ENCODE peak calls at places on chromosomes 11 and 22, in six cellular contexts. B, U, I, L, C and E are unnamed samples.

GRCh38 chr11:6251120-6251733 is 8.4 kb upstream of the CCKBR start:
- DNase-seq in B (no peak), U (peak; percentile 82), I (peak; percentile 67), L (peak; percentile 90), C (peak; percentile 81), E (peak; percentile 52)

GRCh38 chr22:23248583-23248982 is 68.3 kb downstream of the BCR start:
- DNase-seq in B (no peak), U (no peak), I (no peak), L (peak; percentile 58), C (no peak), E (no peak)

GRCh38 chr11:127492025-127492424 is 491.5 kb upstream of the KIRREL3 start:
- DNase-seq in B (no peak), U (no peak), I (no peak), L (no peak), C (no peak), E (no peak)

GRCh38 chr11:80330302-80330701 is 889.5 kb upstream of the TENM4 start:
- DNase-seq in B (no peak), U (no peak), I (peak; percentile 48), L (no peak), C (no peak), E (no peak)

GRCh38 chr11:134287561-134287960 is 11.4 kb downstream of the GLB1L3 start:
- DNase-seq in B (no peak), U (no peak), I (no peak), L (no peak), C (no peak), E (no peak)

GRCh38 chr11:10293423-10294288 is at the start of gene SBF2:
- DNase-seq in B (peak; percentile 90), U (peak; percentile 89), I (peak; percentile 87), L (peak; percentile 84), C (peak; percentile 96), E (peak; percentile 89)

GRCh38 chr11:91998466-91998865 is 226.2 kb upstream of the FAT3 start:
- DNase-seq in B (no peak), U (no peak), I (no peak), L (no peak), C (no peak), E (no peak)

GRCh38 chr11:82927264-82927880 is 25.8 kb downstream of the DDIAS start:
- DNase-seq in B (no peak), U (peak; percentile 58), I (peak; percentile 30), L (no peak), C (no peak), E (no peak)

GRCh38 chr22:17788528-17789378 is 14.5 kb upstream of the BID start:
- DNase-seq in B (no peak), U (no peak), I (no peak), L (no peak), C (no peak), E (no peak)

GRCh38 chr11:29319231-29319630 is 697.6 kb downstream of the KCNA4 start:
- DNase-seq in B (no peak), U (no peak), I (no peak), L (no peak), C (no peak), E (no peak)

GRCh38 chr22:37239336-37240239 is 4.5 kb downstream of the RAC2 start:
- DNase-seq in B (no peak), U (no peak), I (no peak), L (no peak), C (peak; percentile 72), E (peak; percentile 36)

GRCh38 chr11:46537121-46537520 is 56.7 kb downstream of the AMBRA1 start:
- DNase-seq in B (no peak), U (no peak), I (no peak), L (no peak), C (no peak), E (no peak)

GRCh38 chr22:24421428-24421931 is 5.9 kb upstream of the ADORA2A start:
- DNase-seq in B (no peak), U (peak; percentile 35), I (no peak), L (no peak), C (no peak), E (no peak)

GRCh38 chr11:19955660-19956059 is 204.6 kb downstream of the DBX1 start:
- DNase-seq in B (no peak), U (no peak), I (no peak), L (no peak), C (no peak), E (no peak)

GRCh38 chr22:46846154-46846831 is 83.8 kb downstream of the TBC1D22A start:
- DNase-seq in B (peak; percentile 63), U (no peak), I (no peak), L (no peak), C (no peak), E (no peak)

GRCh38 chr11:117930668-117931330 is 1.6 kb upstream of the TMPRSS13 start:
- DNase-seq in B (no peak), U (no peak), I (no peak), L (no peak), C (peak; percentile 61), E (no peak)

GRCh38 chr11:1625541-1625940 is 3.6 kb upstream of the KRTAP5-4 start:
- DNase-seq in B (no peak), U (no peak), I (no peak), L (no peak), C (no peak), E (no peak)

GRCh38 chr11:124898711-124899110 is 1.0 kb upstream of the ROBO4 start:
- DNase-seq in B (no peak), U (no peak), I (peak; percentile 64), L (no peak), C (peak; percentile 84), E (no peak)

GRCh38 chr11:57568330-57568766 is 876 bp upstream of the UBE2L6 start:
- DNase-seq in B (no peak), U (no peak), I (no peak), L (no peak), C (no peak), E (no peak)

GRCh38 chr22:37638351-37639069 is 959 bp upstream of the SH3BP1 start:
- DNase-seq in B (no peak), U (no peak), I (no peak), L (peak; percentile 43), C (peak; percentile 81), E (no peak)

GRCh38 chr11:98967005-98967404 is 53.7 kb upstream of the CNTN5 start:
- DNase-seq in B (no peak), U (no peak), I (no peak), L (no peak), C (no peak), E (no peak)

DNA sequence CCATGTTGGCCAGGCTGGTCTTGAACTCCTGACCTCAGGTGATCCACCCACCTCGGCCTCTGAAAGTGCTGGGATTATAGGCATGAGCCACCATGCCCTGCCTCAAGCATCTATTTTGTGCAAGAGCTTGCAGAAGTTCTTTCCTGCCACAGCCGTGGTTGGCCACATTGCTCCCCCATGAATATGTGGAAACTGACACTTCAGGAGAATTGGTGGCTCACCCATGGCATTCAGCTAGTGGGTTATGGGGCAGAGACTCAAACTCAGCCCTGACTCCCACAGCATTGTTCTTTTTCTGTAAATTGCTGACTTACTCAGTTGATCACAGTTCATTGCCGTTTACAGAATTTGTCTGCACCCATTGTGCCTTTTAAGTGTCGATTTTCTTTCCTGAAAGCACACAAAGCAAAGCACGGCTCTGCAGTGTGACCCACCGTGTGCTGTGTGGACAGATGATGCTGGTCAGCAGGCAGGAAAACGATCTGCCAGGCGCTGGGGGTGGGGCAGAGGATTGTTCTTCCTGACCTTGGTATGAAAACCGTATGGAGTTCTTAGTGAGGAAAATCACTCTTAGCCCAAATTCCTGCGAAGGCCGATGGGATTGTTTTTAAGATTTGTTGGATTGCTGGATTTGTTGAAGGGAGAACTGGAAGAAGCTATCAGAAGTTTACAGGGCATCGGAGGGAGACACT is 115.6 kb downstream of the PTPRJ start:
- DNase-seq in B (no peak), U (no peak), I (peak; percentile 10), L (no peak), C (no peak), E (peak; percentile 69)
- H3K4me1 ChIP-seq in B (peaks cover 5% of the 10 kb centered on the region), U (peaks cover 85% of the 10 kb centered on the region), I (no peaks in the 10 kb centered on the region), L (peaks cover 13% of the 10 kb centered on the region), C (peaks cover 17% of the 10 kb centered on the region), E (peaks cover 62% of the 10 kb centered on the region)

GRCh38 chr22:38700271-38700788 is 413 bp downstream of the JOSD1 start:
- DNase-seq in B (peak; percentile 90), U (no peak), I (no peak), L (peak; percentile 79), C (peak; percentile 96), E (peak; percentile 85)
- TF ChIP-seq POLR2A in B (no peak), U (no peak), I (no peak), L (no peak), C (no peak), E (no peak)

GRCh38 chr11:110777765-110778164 is 65.5 kb upstream of the ARHGAP20 start:
- DNase-seq in B (no peak), U (no peak), I (no peak), L (peak; percentile 49), C (no peak), E (no peak)
- H3K4me3 ChIP-seq in B (no peak overlapping the region), U (no peak overlapping the region), I (no peak overlapping the region), L (no peak overlapping the region), C (no peak overlapping the region), E (no peak overlapping the region)

GRCh38 chr11:70466154-70466553 is 67.8 kb downstream of the CTTN start:
- DNase-seq in B (no peak), U (peak; percentile 25), I (no peak), L (no peak), C (peak; percentile 56), E (no peak)

GRCh38 chr11:70466596-70466995 is 68.3 kb downstream of the CTTN start:
- DNase-seq in B (no peak), U (no peak), I (no peak), L (no peak), C (peak; percentile 60), E (no peak)

GRCh38 chr11:70470127-70470526 is 71.8 kb downstream of the CTTN start:
- DNase-seq in B (no peak), U (no peak), I (no peak), L (peak; percentile 63), C (no peak), E (no peak)

GRCh38 chr11:70467196-70468085 is 69.1 kb downstream of the CTTN start:
- DNase-seq in B (no peak), U (peak; percentile 57), I (peak; percentile 75), L (peak; percentile 74), C (peak; percentile 75), E (no peak)

DNA sequence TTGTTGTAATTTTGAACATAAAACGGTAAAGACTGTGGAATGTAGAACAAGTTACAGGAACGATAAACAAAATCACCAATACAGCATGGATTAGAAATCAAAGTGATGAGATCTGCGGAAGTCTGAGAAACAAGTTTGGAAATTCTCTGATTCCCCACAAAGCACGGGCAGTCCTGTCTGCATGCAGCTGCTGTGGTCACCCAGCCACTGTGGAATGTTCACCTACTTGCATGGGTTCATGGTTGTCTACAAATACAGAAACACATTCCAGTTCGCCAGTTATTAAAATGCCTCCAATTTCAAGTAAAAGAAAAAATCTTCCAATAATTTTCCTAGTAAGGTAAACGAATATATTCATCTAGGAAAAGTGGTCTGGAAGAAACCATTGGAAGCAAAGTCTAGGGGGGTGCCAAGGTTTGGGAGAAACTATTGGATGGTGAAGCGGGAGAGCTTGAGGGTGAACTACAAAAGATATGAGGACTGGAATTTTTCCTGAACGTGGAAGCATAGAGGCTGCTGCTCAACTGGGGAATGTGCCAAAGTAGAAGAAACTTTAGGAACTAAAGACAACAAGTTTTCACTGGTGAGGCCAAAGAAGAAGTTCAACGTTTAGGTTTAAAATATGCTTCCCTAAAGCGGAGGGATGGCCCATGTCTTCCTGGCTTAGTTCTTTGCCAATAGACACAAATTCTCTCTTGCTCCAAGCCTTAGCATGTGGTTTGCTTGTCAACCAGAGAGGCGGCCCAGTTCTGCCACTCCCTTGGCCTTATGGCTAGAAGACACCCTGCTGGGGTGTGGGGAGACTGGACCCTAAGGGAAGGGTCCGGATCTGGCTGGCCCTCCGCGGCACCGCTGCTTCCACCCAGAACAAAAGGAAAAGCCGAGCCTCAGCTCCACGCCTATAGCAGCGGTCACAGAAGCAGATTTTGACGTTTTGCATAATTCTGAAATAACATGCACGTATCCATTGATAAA is 70.2 kb downstream of the CTTN start:
- DNase-seq in B (no peak), U (no peak), I (no peak), L (no peak), C (peak; percentile 41), E (no peak)
- H3K4me1 ChIP-seq in B (no peaks in the 10 kb centered on the region), U (no peaks in the 10 kb centered on the region), I (no peaks in the 10 kb centered on the region), L (no peaks in the 10 kb centered on the region), C (no peaks in the 10 kb centered on the region), E (no peaks in the 10 kb centered on the region)

GRCh38 chr22:41237707-41238569 is 2.8 kb downstream of the CHADL start:
- DNase-seq in B (peak; percentile 86), U (no peak), I (peak; percentile 58), L (peak; percentile 88), C (peak; percentile 97), E (peak; percentile 88)
- TF ChIP-seq POLR2A in B (no peak), U (no peak), I (no peak), L (no peak), C (no peak), E (peak; percentile 35)